ENCODE peak calls at places on chromosomes 16 and 17, in eight cellular contexts. One of them, this sample, is unnamed. For H3K4me1, the result is how much of the 10 kb centered on the place peaks cover.

GRCh38 chr16:69935278-69935711 is 15.8 kb upstream of the CLEC18A start:
- DNase-seq in H1: no peak
- DNase-seq in tibial artery: no peak
- DNase-seq in IMR-90: no peak
- DNase-seq in endodermal cell: no peak
- DNase-seq in body of pancreas: no peak
- DNase-seq in ovary: no peak
- DNase-seq in heart left ventricle: no peak
- DNase-seq in this sample: peak

GRCh38 chr16:67405336-67405735 is 10.9 kb downstream of the ZDHHC1 start:
- DNase-seq in H1: no peak
- DNase-seq in endodermal cell: no peak
- DNase-seq in ovary: no peak
- DNase-seq in IMR-90: no peak
- DNase-seq in heart left ventricle: no peak
- DNase-seq in body of pancreas: no peak
- DNase-seq in tibial artery: no peak
- DNase-seq in this sample: no peak

GRCh38 chr16:78673884-78674283 is 574.4 kb downstream of the WWOX start:
- DNase-seq in IMR-90: no peak
- DNase-seq in tibial artery: no peak
- DNase-seq in heart left ventricle: no peak
- DNase-seq in H1: no peak
- DNase-seq in endodermal cell: no peak
- DNase-seq in body of pancreas: no peak
- DNase-seq in ovary: no peak
- DNase-seq in this sample: no peak

GRCh38 chr16:54687043-54687655 is 243.5 kb upstream of the IRX5 start:
- DNase-seq in IMR-90: no peak
- DNase-seq in tibial artery: no peak
- DNase-seq in endodermal cell: no peak
- DNase-seq in body of pancreas: no peak
- DNase-seq in heart left ventricle: no peak
- DNase-seq in ovary: no peak
- DNase-seq in H1: no peak
- DNase-seq in this sample: no peak

GRCh38 chr16:56688762-56689161 is 6.5 kb downstream of the MT1X start:
- DNase-seq in ovary: no peak
- DNase-seq in body of pancreas: no peak
- DNase-seq in endodermal cell: no peak
- DNase-seq in IMR-90: no peak
- DNase-seq in heart left ventricle: no peak
- DNase-seq in H1: no peak
- DNase-seq in tibial artery: no peak
- DNase-seq in this sample: no peak

GRCh38 chr17:42697108-42697811 is 14.9 kb downstream of the CNTNAP1 start:
- DNase-seq in ovary: no peak
- DNase-seq in heart left ventricle: no peak
- DNase-seq in H1: no peak
- DNase-seq in endodermal cell: no peak
- DNase-seq in tibial artery: no peak
- DNase-seq in IMR-90: no peak
- DNase-seq in body of pancreas: no peak
- DNase-seq in this sample: no peak

GRCh38 chr17:71740866-71741265 is 380.0 kb upstream of the SOX9 start:
- DNase-seq in tibial artery: no peak
- DNase-seq in H1: no peak
- DNase-seq in ovary: no peak
- DNase-seq in heart left ventricle: no peak
- DNase-seq in body of pancreas: no peak
- DNase-seq in endodermal cell: no peak
- DNase-seq in IMR-90: no peak
- DNase-seq in this sample: no peak

GRCh38 chr17:76696763-76697701 is 13.7 kb downstream of the MXRA7 start:
- DNase-seq in body of pancreas: no peak
- DNase-seq in tibial artery: no peak
- DNase-seq in endodermal cell: peak
- DNase-seq in IMR-90: no peak
- DNase-seq in H1: no peak
- DNase-seq in heart left ventricle: peak
- DNase-seq in ovary: peak
- DNase-seq in this sample: no peak

GRCh38 chr16:86563489-86564345 is 2.9 kb upstream of the FOXC2 start:
- DNase-seq in IMR-90: peak
- DNase-seq in endodermal cell: peak
- DNase-seq in body of pancreas: peak
- DNase-seq in ovary: peak
- DNase-seq in H1: no peak
- DNase-seq in tibial artery: peak
- DNase-seq in heart left ventricle: peak
- DNase-seq in this sample: peak

GRCh38 chr17:56489980-56490379 is 103.5 kb upstream of the NOG start:
- DNase-seq in ovary: no peak
- DNase-seq in body of pancreas: no peak
- DNase-seq in IMR-90: no peak
- DNase-seq in endodermal cell: no peak
- DNase-seq in tibial artery: no peak
- DNase-seq in H1: no peak
- DNase-seq in heart left ventricle: no peak
- DNase-seq in this sample: no peak

GRCh38 chr17:78766225-78766624 is 15.8 kb downstream of the CYTH1 start:
- DNase-seq in ovary: no peak
- DNase-seq in IMR-90: no peak
- DNase-seq in H1: no peak
- DNase-seq in body of pancreas: no peak
- DNase-seq in tibial artery: no peak
- DNase-seq in endodermal cell: no peak
- DNase-seq in heart left ventricle: no peak
- DNase-seq in this sample: no peak

GRCh38 chr16:65122974-65123845 is 1.3 kb upstream of the CDH11 start:
- DNase-seq in ovary: peak
- DNase-seq in tibial artery: peak
- DNase-seq in H1: no peak
- DNase-seq in IMR-90: peak
- DNase-seq in heart left ventricle: peak
- DNase-seq in body of pancreas: no peak
- DNase-seq in endodermal cell: peak
- DNase-seq in this sample: no peak

GRCh38 chr16:73713301-73713700 is 583.3 kb upstream of the PSMD7 start:
- DNase-seq in tibial artery: no peak
- DNase-seq in ovary: no peak
- DNase-seq in body of pancreas: no peak
- DNase-seq in heart left ventricle: no peak
- DNase-seq in endodermal cell: no peak
- DNase-seq in H1: no peak
- DNase-seq in IMR-90: no peak
- DNase-seq in this sample: no peak

GRCh38 chr17:69928586-69928985 is 146.4 kb upstream of the KCNJ16 start:
- DNase-seq in tibial artery: no peak
- DNase-seq in heart left ventricle: no peak
- DNase-seq in ovary: no peak
- DNase-seq in H1: no peak
- DNase-seq in body of pancreas: peak
- DNase-seq in IMR-90: no peak
- DNase-seq in endodermal cell: no peak
- DNase-seq in this sample: no peak

GRCh38 chr16:87099001-87099740 is 218.0 kb downstream of the C16orf95 start:
- DNase-seq in heart left ventricle: no peak
- DNase-seq in H1: no peak
- DNase-seq in body of pancreas: peak
- DNase-seq in endodermal cell: no peak
- DNase-seq in ovary: no peak
- DNase-seq in IMR-90: no peak
- DNase-seq in tibial artery: no peak
- DNase-seq in this sample: no peak

GRCh38 chr17:13671771-13672170 is 70.0 kb upstream of the HS3ST3A1 start:
- DNase-seq in IMR-90: no peak
- DNase-seq in H1: no peak
- DNase-seq in ovary: no peak
- DNase-seq in tibial artery: no peak
- DNase-seq in endodermal cell: peak
- DNase-seq in body of pancreas: no peak
- DNase-seq in heart left ventricle: no peak
- DNase-seq in this sample: no peak

GRCh38 chr17:32876414-32877163 is at the start of gene MYO1D:
- DNase-seq in body of pancreas: peak
- DNase-seq in tibial artery: peak
- DNase-seq in ovary: peak
- DNase-seq in heart left ventricle: peak
- DNase-seq in endodermal cell: peak
- DNase-seq in IMR-90: no peak
- DNase-seq in H1: no peak
- DNase-seq in this sample: peak

GRCh38 chr17:82351254-82351712 is 7.8 kb upstream of the TEX19 start:
- DNase-seq in ovary: no peak
- DNase-seq in body of pancreas: no peak
- DNase-seq in tibial artery: no peak
- DNase-seq in endodermal cell: peak
- DNase-seq in IMR-90: no peak
- DNase-seq in H1: no peak
- DNase-seq in heart left ventricle: no peak
- DNase-seq in this sample: no peak

DNA sequence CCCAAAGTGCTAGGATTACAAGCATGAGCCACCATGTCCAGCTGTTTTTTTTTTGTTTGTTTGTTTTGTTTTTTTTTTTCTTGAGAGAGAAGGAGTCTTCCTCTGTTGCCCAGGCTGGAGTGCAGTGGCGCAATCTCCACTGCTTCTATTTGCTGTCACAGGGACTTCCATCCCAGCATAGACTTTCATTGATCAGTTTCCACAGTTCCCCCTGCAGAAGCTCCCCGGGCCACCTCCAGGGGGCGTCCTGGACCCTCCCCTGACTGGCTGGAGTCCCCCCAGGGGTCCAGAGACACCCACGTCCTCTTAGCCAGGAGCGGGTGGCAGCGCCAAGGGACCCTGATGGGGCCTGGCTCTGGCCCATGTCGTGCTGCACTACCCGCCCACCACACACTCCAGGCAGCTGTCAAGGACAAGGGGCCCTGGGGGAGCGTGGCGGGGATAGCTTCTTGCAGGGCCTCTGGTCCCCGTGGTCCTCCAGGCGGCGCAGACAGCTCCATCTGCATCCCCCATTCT is 3.1 kb upstream of the NPW start:
- DNase-seq in tibial artery: no peak
- DNase-seq in heart left ventricle: no peak
- DNase-seq in body of pancreas: no peak
- DNase-seq in IMR-90: no peak
- DNase-seq in ovary: no peak
- DNase-seq in H1: no peak
- DNase-seq in endodermal cell: no peak
- DNase-seq in this sample: no peak
- TF ChIP-seq CTCF in tibial artery: no peak
- TF ChIP-seq CTCF in heart left ventricle: peak
- TF ChIP-seq CTCF in body of pancreas: no peak
- TF ChIP-seq CTCF in IMR-90: peak
- TF ChIP-seq CTCF in ovary: no peak
- TF ChIP-seq CTCF in H1: peak
- TF ChIP-seq CTCF in endodermal cell: peak
- TF ChIP-seq CTCF in this sample: peak

GRCh38 chr16:31380201-31380600 is 12.9 kb upstream of the ITGAD start:
- DNase-seq in tibial artery: no peak
- DNase-seq in endodermal cell: no peak
- DNase-seq in ovary: no peak
- DNase-seq in H1: no peak
- DNase-seq in heart left ventricle: no peak
- DNase-seq in IMR-90: no peak
- DNase-seq in body of pancreas: no peak
- DNase-seq in this sample: no peak
- H3K4me1 ChIP-seq in tibial artery: under half
- H3K4me1 ChIP-seq in endodermal cell: under half
- H3K4me1 ChIP-seq in ovary: under half
- H3K4me1 ChIP-seq in H1: under half
- H3K4me1 ChIP-seq in heart left ventricle: under half
- H3K4me1 ChIP-seq in IMR-90: under half
- H3K4me1 ChIP-seq in body of pancreas: under half
- H3K4me1 ChIP-seq in this sample: under half

DNA sequence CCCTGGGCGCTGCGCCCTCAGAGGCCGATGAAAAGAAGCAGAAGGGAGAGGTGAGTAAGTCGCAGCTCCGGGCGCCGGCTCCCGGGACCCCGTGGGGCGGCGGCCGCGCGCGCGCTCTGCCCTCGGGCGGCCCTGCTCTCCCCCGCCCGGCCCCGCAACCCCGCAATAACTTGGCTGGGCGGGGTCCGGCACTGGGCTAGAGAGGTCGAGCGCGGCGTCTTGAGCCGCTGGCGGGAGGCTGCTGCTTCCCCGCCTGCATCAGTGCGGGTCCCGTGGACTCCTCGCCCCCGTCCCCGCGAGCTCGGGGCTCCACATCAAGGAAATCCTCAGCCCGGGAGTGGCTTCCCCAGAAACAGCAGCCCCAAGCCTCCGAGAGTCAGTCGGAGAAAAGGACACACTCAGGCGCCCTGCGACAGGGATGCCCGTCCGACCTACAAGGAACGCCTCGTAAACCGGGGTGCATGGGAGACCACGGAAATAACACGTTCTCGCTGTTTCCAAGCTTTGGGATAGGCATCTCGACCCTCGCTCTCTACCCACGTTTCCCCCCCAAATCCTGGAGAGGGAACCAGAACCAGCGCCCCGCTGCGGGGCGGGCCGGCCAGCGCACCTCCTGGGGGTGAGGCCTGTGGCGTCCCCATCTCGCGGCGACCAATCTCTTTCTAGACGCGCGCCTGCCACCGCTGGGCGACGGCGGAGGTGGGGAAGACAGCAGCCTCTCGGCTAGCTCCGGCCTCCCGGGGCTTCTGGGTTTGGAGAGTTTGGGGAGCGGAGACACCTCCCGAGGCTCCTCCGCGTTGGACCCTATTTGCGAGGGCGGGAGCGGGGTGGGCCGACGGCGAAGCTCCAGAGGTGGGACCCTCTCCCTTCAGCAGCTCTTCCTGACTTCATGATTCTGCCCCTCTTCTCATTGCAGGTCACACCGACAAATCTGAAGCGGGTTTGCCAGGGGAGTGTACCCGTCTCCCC is 809 bp upstream of the ABHD15 start:
- DNase-seq in endodermal cell: peak
- DNase-seq in tibial artery: peak
- DNase-seq in ovary: peak
- DNase-seq in IMR-90: peak
- DNase-seq in heart left ventricle: peak
- DNase-seq in body of pancreas: peak
- DNase-seq in H1: no peak
- DNase-seq in this sample: peak
- TF ChIP-seq CTCF in endodermal cell: peak
- TF ChIP-seq CTCF in tibial artery: peak
- TF ChIP-seq CTCF in ovary: no peak
- TF ChIP-seq CTCF in IMR-90: peak
- TF ChIP-seq CTCF in heart left ventricle: peak
- TF ChIP-seq CTCF in body of pancreas: peak
- TF ChIP-seq CTCF in H1: peak
- TF ChIP-seq CTCF in this sample: peak

DNA sequence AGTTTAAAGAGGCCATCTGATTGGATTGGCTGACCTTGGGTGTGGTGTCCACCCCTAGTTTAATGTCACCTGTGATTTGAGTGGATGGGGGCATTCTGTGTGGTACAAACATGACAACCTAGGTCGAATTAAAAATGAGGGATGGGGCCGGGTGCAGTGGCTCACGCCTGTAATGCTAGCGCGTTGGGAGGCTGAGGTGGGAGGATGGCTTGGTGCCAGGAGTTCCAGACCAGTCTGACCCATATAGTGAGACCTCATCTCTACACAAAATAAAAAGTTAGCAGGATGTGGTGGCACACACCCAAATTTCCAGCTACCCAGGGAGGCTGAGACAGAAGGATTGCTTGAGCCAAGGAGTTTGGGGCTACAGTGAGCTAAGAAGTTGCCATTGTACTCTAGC is 14.4 kb downstream of the CNTROB start:
- DNase-seq in body of pancreas: no peak
- DNase-seq in endodermal cell: no peak
- DNase-seq in tibial artery: no peak
- DNase-seq in H1: no peak
- DNase-seq in IMR-90: no peak
- DNase-seq in heart left ventricle: no peak
- DNase-seq in ovary: no peak
- DNase-seq in this sample: no peak
- H3K4me1 ChIP-seq in body of pancreas: under half
- H3K4me1 ChIP-seq in endodermal cell: under half
- H3K4me1 ChIP-seq in tibial artery: under half
- H3K4me1 ChIP-seq in H1: under half
- H3K4me1 ChIP-seq in IMR-90: under half
- H3K4me1 ChIP-seq in heart left ventricle: under half
- H3K4me1 ChIP-seq in ovary: under half
- H3K4me1 ChIP-seq in this sample: under half